ENCODE peak calls at places on chromosome 1, in eight cellular contexts. S is K562; H is neural progenitor cell; M is activated CD4-positive, alpha-beta T cell treated with anti-CD3 and anti-CD28 coated beads for 48 hours; A is anterior cingulate cortex; J is cardiac fibroblast; X is Caki2; Y is left cardiac atrium. Z is an unnamed sample.

GRCh38 chr1:44154049-44154448 is 12.6 kb upstream of the KLF18 start:
- DNase-seq in S (no peak), J (no peak), A (no peak), X (no peak), M (no peak), Y (no peak), H (peak), Z (no peak)

GRCh38 chr1:205913451-205914204 is 29.6 kb downstream of the SLC26A9 start:
- DNase-seq in H (no peak), S (no peak), M (no peak), J (no peak), X (peak), A (peak), Y (peak), Z (no peak)

GRCh38 chr1:238558156-238558555 is 667.4 kb upstream of the ZP4 start:
- DNase-seq in J (peak), X (no peak), A (no peak), S (no peak), M (no peak), Y (no peak), H (no peak), Z (peak)

GRCh38 chr1:115564201-115564600 is 77.6 kb upstream of the VANGL1 start:
- DNase-seq in H (peak), J (no peak), Y (no peak), M (no peak), S (no peak), A (no peak), X (no peak), Z (no peak)

GRCh38 chr1:229238674-229239415 is 32.1 kb upstream of the RAB4A start:
- DNase-seq in X (no peak), S (no peak), Y (peak), J (peak), M (no peak), A (peak), H (no peak), Z (no peak)

GRCh38 chr1:230728710-230729392 is 14.9 kb upstream of the AGT start:
- DNase-seq in M (no peak), A (peak), J (no peak), H (no peak), X (no peak), Y (no peak), S (no peak), Z (no peak)

GRCh38 chr1:213089924-213090677 is 39.1 kb downstream of the RPS6KC1 start:
- DNase-seq in A (no peak), X (no peak), H (no peak), M (no peak), S (no peak), J (no peak), Y (no peak), Z (no peak)

GRCh38 chr1:159612211-159612885 is 24.7 kb downstream of the APCS start:
- DNase-seq in X (no peak), S (no peak), M (no peak), Y (no peak), J (no peak), A (no peak), H (no peak), Z (no peak)

GRCh38 chr1:243254233-243254926 is 701 bp downstream of the CEP170 start:
- DNase-seq in X (peak), H (peak), J (peak), S (peak), M (peak), Y (peak), A (peak), Z (peak)

GRCh38 chr1:7752512-7753417 is 18.3 kb upstream of the VAMP3 start:
- DNase-seq in Y (peak), X (peak), M (peak), J (peak), S (peak), H (peak), A (peak), Z (peak)

GRCh38 chr1:91843843-91844242 is 42.1 kb downstream of the TGFBR3 start:
- DNase-seq in Y (no peak), S (no peak), M (no peak), J (no peak), H (no peak), A (no peak), X (no peak), Z (no peak)

GRCh38 chr1:41535236-41535720 is 50.8 kb upstream of the EDN2 start:
- DNase-seq in M (no peak), J (no peak), S (no peak), X (no peak), A (no peak), Y (peak), H (no peak), Z (no peak)

GRCh38 chr1:27993241-27993640 is 33.5 kb downstream of the XKR8 start:
- DNase-seq in J (peak), A (peak), Y (no peak), M (peak), S (no peak), H (no peak), X (no peak), Z (no peak)

GRCh38 chr1:64956733-64957441 is 9.5 kb downstream of the JAK1 start:
- DNase-seq in M (peak), A (no peak), S (peak), H (no peak), J (no peak), Y (no peak), X (no peak), Z (no peak)

GRCh38 chr1:193308438-193308837 is 122.0 kb upstream of the B3GALT2 start:
- DNase-seq in M (no peak), H (no peak), S (no peak), A (no peak), X (no peak), J (no peak), Y (no peak), Z (no peak)

GRCh38 chr1:219847215-219847855 is 81.0 kb downstream of the SLC30A10 start:
- DNase-seq in S (no peak), A (no peak), H (no peak), J (peak), M (no peak), X (peak), Y (no peak), Z (no peak)

GRCh38 chr1:20439282-20439681 is 46.7 kb downstream of the CAMK2N1 start:
- DNase-seq in H (peak), X (no peak), J (peak), S (peak), Y (no peak), A (no peak), M (no peak), Z (no peak)

GRCh38 chr1:110173466-110174117 is 23.3 kb downstream of the SLC6A17 start:
- DNase-seq in S (no peak), H (no peak), X (no peak), J (no peak), M (no peak), Y (no peak), A (no peak), Z (no peak)

GRCh38 chr1:169949139-169949538 is 55.4 kb upstream of the SCYL3 start:
- DNase-seq in S (no peak), M (no peak), Y (no peak), H (no peak), X (no peak), J (peak), A (no peak), Z (no peak)

GRCh38 chr1:156901966-156902922 is 8.7 kb downstream of the PEAR1 start:
- DNase-seq in S (no peak), J (no peak), H (no peak), A (no peak), X (no peak), M (no peak), Y (no peak), Z (no peak)

GRCh38 chr1:178353524-178353923 is 143.2 kb downstream of the CLEC20A start:
- DNase-seq in Y (no peak), A (no peak), J (no peak), S (no peak), M (no peak), H (no peak), X (no peak), Z (no peak)

GRCh38 chr1:247303211-247303610 is 28.5 kb downstream of the ZNF496 start:
- DNase-seq in X (no peak), M (no peak), H (no peak), S (no peak), A (no peak), Y (no peak), J (no peak), Z (no peak)

GRCh38 chr1:182355718-182356098 is 35.9 kb downstream of the GLUL start:
- DNase-seq in S (no peak), Y (no peak), M (no peak), H (no peak), J (no peak), X (no peak), A (no peak), Z (no peak)